ENCODE peak calls at places on chromosomes 3 and 15, in six cellular contexts. One of them, this sample, is unnamed.

GRCh38 chr15:31954364-31954763 is 76.0 kb upstream of the CHRNA7 start:
- DNase-seq in transverse colon: no peak
- DNase-seq in neural progenitor cell: no peak
- DNase-seq in neural crest cell: no peak
- DNase-seq in hepatocyte: no peak
- DNase-seq in CD4-positive, alpha-beta T cell: no peak
- DNase-seq in this sample: no peak

GRCh38 chr15:59140422-59141226 is 35.7 kb downstream of the CCNB2 start:
- DNase-seq in transverse colon: peak
- DNase-seq in neural progenitor cell: no peak
- DNase-seq in neural crest cell: no peak
- DNase-seq in hepatocyte: no peak
- DNase-seq in CD4-positive, alpha-beta T cell: no peak
- DNase-seq in this sample: no peak

GRCh38 chr3:196440041-196440537 is 7.9 kb upstream of the UBXN7 start:
- DNase-seq in transverse colon: no peak
- DNase-seq in neural progenitor cell: no peak
- DNase-seq in neural crest cell: no peak
- DNase-seq in hepatocyte: no peak
- DNase-seq in CD4-positive, alpha-beta T cell: no peak
- DNase-seq in this sample: no peak

GRCh38 chr15:97841558-97841957 is 118.9 kb upstream of the ARRDC4 start:
- DNase-seq in transverse colon: no peak
- DNase-seq in neural progenitor cell: no peak
- DNase-seq in neural crest cell: no peak
- DNase-seq in hepatocyte: no peak
- DNase-seq in CD4-positive, alpha-beta T cell: no peak
- DNase-seq in this sample: no peak

GRCh38 chr15:25674948-25675347 is 188.2 kb downstream of the ATP10A start:
- DNase-seq in transverse colon: peak
- DNase-seq in neural progenitor cell: no peak
- DNase-seq in neural crest cell: no peak
- DNase-seq in hepatocyte: no peak
- DNase-seq in CD4-positive, alpha-beta T cell: no peak
- DNase-seq in this sample: no peak

GRCh38 chr3:73432021-73432722 is 192.6 kb downstream of the PDZRN3 start:
- DNase-seq in transverse colon: no peak
- DNase-seq in neural progenitor cell: peak
- DNase-seq in neural crest cell: no peak
- DNase-seq in hepatocyte: peak
- DNase-seq in CD4-positive, alpha-beta T cell: no peak
- DNase-seq in this sample: peak

GRCh38 chr15:39887832-39888231 is 32.2 kb downstream of the GPR176 start:
- DNase-seq in transverse colon: peak
- DNase-seq in neural progenitor cell: no peak
- DNase-seq in neural crest cell: no peak
- DNase-seq in hepatocyte: peak
- DNase-seq in CD4-positive, alpha-beta T cell: no peak
- DNase-seq in this sample: peak

GRCh38 chr3:106711650-106712049 is 665.6 kb upstream of the CCDC54 start:
- DNase-seq in transverse colon: no peak
- DNase-seq in neural progenitor cell: no peak
- DNase-seq in neural crest cell: no peak
- DNase-seq in hepatocyte: no peak
- DNase-seq in CD4-positive, alpha-beta T cell: no peak
- DNase-seq in this sample: no peak

GRCh38 chr15:64930778-64931240 is 19.1 kb downstream of the ANKDD1A start:
- DNase-seq in transverse colon: no peak
- DNase-seq in neural progenitor cell: no peak
- DNase-seq in neural crest cell: no peak
- DNase-seq in hepatocyte: no peak
- DNase-seq in CD4-positive, alpha-beta T cell: no peak
- DNase-seq in this sample: no peak

GRCh38 chr15:60021589-60022378 is 17.7 kb downstream of the FOXB1 start:
- DNase-seq in transverse colon: no peak
- DNase-seq in neural progenitor cell: no peak
- DNase-seq in neural crest cell: no peak
- DNase-seq in hepatocyte: no peak
- DNase-seq in CD4-positive, alpha-beta T cell: no peak
- DNase-seq in this sample: no peak

GRCh38 chr3:146504546-146505197 is 35.3 kb upstream of the PLSCR2 start:
- DNase-seq in transverse colon: no peak
- DNase-seq in neural progenitor cell: peak
- DNase-seq in neural crest cell: no peak
- DNase-seq in hepatocyte: no peak
- DNase-seq in CD4-positive, alpha-beta T cell: no peak
- DNase-seq in this sample: peak

GRCh38 chr3:190197346-190197763 is 76.7 kb upstream of the P3H2 start:
- DNase-seq in transverse colon: no peak
- DNase-seq in neural progenitor cell: peak
- DNase-seq in neural crest cell: no peak
- DNase-seq in hepatocyte: peak
- DNase-seq in CD4-positive, alpha-beta T cell: no peak
- DNase-seq in this sample: peak

GRCh38 chr3:61009025-61009424 is 242.2 kb downstream of the FHIT start:
- DNase-seq in transverse colon: no peak
- DNase-seq in neural progenitor cell: peak
- DNase-seq in neural crest cell: no peak
- DNase-seq in hepatocyte: no peak
- DNase-seq in CD4-positive, alpha-beta T cell: no peak
- DNase-seq in this sample: peak

GRCh38 chr3:119428538-119428937 is 34.9 kb downstream of the TMEM39A start:
- DNase-seq in transverse colon: no peak
- DNase-seq in neural progenitor cell: no peak
- DNase-seq in neural crest cell: no peak
- DNase-seq in hepatocyte: no peak
- DNase-seq in CD4-positive, alpha-beta T cell: no peak
- DNase-seq in this sample: peak

GRCh38 chr3:150083653-150084037 is 113.0 kb upstream of the PFN2 start:
- DNase-seq in transverse colon: peak
- DNase-seq in neural progenitor cell: no peak
- DNase-seq in neural crest cell: no peak
- DNase-seq in hepatocyte: peak
- DNase-seq in CD4-positive, alpha-beta T cell: no peak
- DNase-seq in this sample: no peak

GRCh38 chr3:29183346-29184087 is 97.4 kb upstream of the RBMS3 start:
- DNase-seq in transverse colon: no peak
- DNase-seq in neural progenitor cell: no peak
- DNase-seq in neural crest cell: no peak
- DNase-seq in hepatocyte: no peak
- DNase-seq in CD4-positive, alpha-beta T cell: no peak
- DNase-seq in this sample: no peak

GRCh38 chr15:70505411-70505919 is 257.9 kb downstream of the UACA start:
- DNase-seq in transverse colon: no peak
- DNase-seq in neural progenitor cell: no peak
- DNase-seq in neural crest cell: no peak
- DNase-seq in hepatocyte: peak
- DNase-seq in CD4-positive, alpha-beta T cell: no peak
- DNase-seq in this sample: no peak

GRCh38 chr15:69414702-69415161 is 583 bp downstream of the KIF23 start:
- DNase-seq in transverse colon: peak
- DNase-seq in neural progenitor cell: peak
- DNase-seq in neural crest cell: peak
- DNase-seq in hepatocyte: peak
- DNase-seq in CD4-positive, alpha-beta T cell: no peak
- DNase-seq in this sample: peak

GRCh38 chr3:160661660-160662059 is 15.3 kb upstream of the ARL14 start:
- DNase-seq in transverse colon: no peak
- DNase-seq in neural progenitor cell: peak
- DNase-seq in neural crest cell: peak
- DNase-seq in hepatocyte: no peak
- DNase-seq in CD4-positive, alpha-beta T cell: no peak
- DNase-seq in this sample: no peak
- TF ChIP-seq CTCF in transverse colon: no peak
- TF ChIP-seq CTCF in neural progenitor cell: no peak
- TF ChIP-seq CTCF in neural crest cell: no peak
- TF ChIP-seq CTCF in hepatocyte: no peak
- TF ChIP-seq CTCF in CD4-positive, alpha-beta T cell: no peak
- TF ChIP-seq CTCF in this sample: no peak

GRCh38 chr3:157499342-157499963 is 3.8 kb downstream of the VEPH1 start:
- DNase-seq in transverse colon: peak
- DNase-seq in neural progenitor cell: peak
- DNase-seq in neural crest cell: peak
- DNase-seq in hepatocyte: peak
- DNase-seq in CD4-positive, alpha-beta T cell: no peak
- DNase-seq in this sample: peak
- TF ChIP-seq CTCF in transverse colon: peak
- TF ChIP-seq CTCF in neural progenitor cell: no peak
- TF ChIP-seq CTCF in neural crest cell: peak
- TF ChIP-seq CTCF in hepatocyte: no peak
- TF ChIP-seq CTCF in CD4-positive, alpha-beta T cell: no peak
- TF ChIP-seq CTCF in this sample: no peak

GRCh38 chr3:156448300-156448699 is 106.6 kb downstream of the SSR3 start:
- DNase-seq in transverse colon: no peak
- DNase-seq in neural progenitor cell: peak
- DNase-seq in neural crest cell: no peak
- DNase-seq in hepatocyte: peak
- DNase-seq in CD4-positive, alpha-beta T cell: peak
- DNase-seq in this sample: peak
- TF ChIP-seq CTCF in transverse colon: peak
- TF ChIP-seq CTCF in neural progenitor cell: peak
- TF ChIP-seq CTCF in neural crest cell: peak
- TF ChIP-seq CTCF in hepatocyte: peak
- TF ChIP-seq CTCF in CD4-positive, alpha-beta T cell: peak
- TF ChIP-seq CTCF in this sample: peak

GRCh38 chr3:49802719-49803463 is at the start of gene INKA1:
- DNase-seq in transverse colon: peak
- DNase-seq in neural progenitor cell: peak
- DNase-seq in neural crest cell: peak
- DNase-seq in hepatocyte: peak
- DNase-seq in CD4-positive, alpha-beta T cell: peak
- DNase-seq in this sample: peak
- TF ChIP-seq CTCF in transverse colon: peak
- TF ChIP-seq CTCF in neural progenitor cell: peak
- TF ChIP-seq CTCF in neural crest cell: peak
- TF ChIP-seq CTCF in hepatocyte: peak
- TF ChIP-seq CTCF in CD4-positive, alpha-beta T cell: peak
- TF ChIP-seq CTCF in this sample: peak

GRCh38 chr3:54892168-54892567 is 35.7 kb downstream of the LRTM1 start:
- DNase-seq in transverse colon: no peak
- DNase-seq in neural progenitor cell: no peak
- DNase-seq in neural crest cell: no peak
- DNase-seq in hepatocyte: no peak
- DNase-seq in CD4-positive, alpha-beta T cell: no peak
- DNase-seq in this sample: no peak

GRCh38 chr3:54888873-54889272 is 39.0 kb downstream of the LRTM1 start:
- DNase-seq in transverse colon: no peak
- DNase-seq in neural progenitor cell: no peak
- DNase-seq in neural crest cell: no peak
- DNase-seq in hepatocyte: no peak
- DNase-seq in CD4-positive, alpha-beta T cell: no peak
- DNase-seq in this sample: no peak

GRCh38 chr3:54889731-54890130 is 38.1 kb downstream of the LRTM1 start:
- DNase-seq in transverse colon: no peak
- DNase-seq in neural progenitor cell: no peak
- DNase-seq in neural crest cell: no peak
- DNase-seq in hepatocyte: no peak
- DNase-seq in CD4-positive, alpha-beta T cell: no peak
- DNase-seq in this sample: no peak

GRCh38 chr3:54888162-54888561 is 39.7 kb downstream of the LRTM1 start:
- DNase-seq in transverse colon: no peak
- DNase-seq in neural progenitor cell: no peak
- DNase-seq in neural crest cell: no peak
- DNase-seq in hepatocyte: no peak
- DNase-seq in CD4-positive, alpha-beta T cell: no peak
- DNase-seq in this sample: no peak

DNA sequence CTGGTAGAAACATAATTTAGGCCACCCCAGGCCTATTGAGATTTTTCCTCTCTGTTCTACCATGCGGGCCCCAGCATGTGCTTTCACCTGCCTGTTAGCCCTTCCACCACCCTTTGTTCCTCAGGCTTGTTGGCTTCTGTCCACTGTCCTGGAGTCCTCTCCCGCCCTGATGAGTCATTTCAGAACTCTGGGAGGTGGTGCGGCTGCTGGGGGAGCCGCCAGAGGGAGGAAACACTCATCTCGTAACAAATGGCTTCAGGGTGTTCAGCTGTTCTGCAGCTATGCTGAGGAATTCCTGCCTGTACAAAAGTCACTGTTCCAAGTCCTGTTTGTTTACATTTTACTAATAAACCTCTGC is 36.3 kb downstream of the LRTM1 start:
- DNase-seq in transverse colon: peak
- DNase-seq in neural progenitor cell: peak
- DNase-seq in neural crest cell: peak
- DNase-seq in hepatocyte: peak
- DNase-seq in CD4-positive, alpha-beta T cell: no peak
- DNase-seq in this sample: no peak
- TF ChIP-seq CTCF in transverse colon: peak
- TF ChIP-seq CTCF in neural progenitor cell: peak
- TF ChIP-seq CTCF in neural crest cell: peak
- TF ChIP-seq CTCF in hepatocyte: peak
- TF ChIP-seq CTCF in CD4-positive, alpha-beta T cell: no peak
- TF ChIP-seq CTCF in this sample: no peak

GRCh38 chr3:187017511-187018230 is 87.3 kb downstream of the ST6GAL1 start:
- DNase-seq in transverse colon: no peak
- DNase-seq in neural progenitor cell: no peak
- DNase-seq in neural crest cell: no peak
- DNase-seq in hepatocyte: no peak
- DNase-seq in CD4-positive, alpha-beta T cell: no peak
- DNase-seq in this sample: no peak
- TF ChIP-seq CTCF in transverse colon: no peak
- TF ChIP-seq CTCF in neural progenitor cell: no peak
- TF ChIP-seq CTCF in neural crest cell: no peak
- TF ChIP-seq CTCF in hepatocyte: no peak
- TF ChIP-seq CTCF in CD4-positive, alpha-beta T cell: no peak
- TF ChIP-seq CTCF in this sample: no peak

This sample was measured in GM23338.